ENCODE peak calls at places on chromosome 19, in nine cellular contexts. P, X, M, L, G, V, J, Z and Y are unnamed samples. For H3K36me3, the result is how much of the 10 kb centered on the place peaks cover.

GRCh38 chr19:48928164-48929005 is 5.1 kb upstream of the DHDH start:
- DNase-seq in Z (no peak), J (no peak), P (no peak), V (no peak), M (no peak), G (no peak), L (no peak), X (no peak), Y (no peak)

GRCh38 chr19:30150626-30151025 is 208.6 kb downstream of the URI1 start:
- DNase-seq in X (no peak), M (no peak), J (no peak), G (no peak), L (peak), Z (no peak), P (no peak), V (no peak), Y (no peak)

GRCh38 chr19:14158276-14159023 is 22.1 kb upstream of the ASF1B start:
- DNase-seq in L (no peak), V (no peak), Z (no peak), J (no peak), M (no peak), P (no peak), X (no peak), G (no peak), Y (no peak)

GRCh38 chr19:39916236-39916635 is 18.2 kb downstream of the FCGBP start:
- DNase-seq in L (no peak), M (no peak), J (no peak), V (no peak), P (no peak), X (no peak), Z (no peak), G (no peak), Y (no peak)

GRCh38 chr19:49502866-49503581 is 6.8 kb downstream of the RPS11 start:
- DNase-seq in L (peak), Z (peak), V (peak), M (peak), X (no peak), G (peak), J (no peak), P (peak), Y (peak)

GRCh38 chr19:24071078-24071477 is 15.9 kb upstream of the ZNF254 start:
- DNase-seq in P (no peak), X (no peak), Z (no peak), L (no peak), G (no peak), M (no peak), V (no peak), J (no peak), Y (no peak)

GRCh38 chr19:31064486-31064885 is 284.8 kb downstream of the TSHZ3 start:
- DNase-seq in X (no peak), L (no peak), P (no peak), M (no peak), J (no peak), Z (peak), G (no peak), V (no peak), Y (no peak)

GRCh38 chr19:15161028-15161984 is 39.5 kb downstream of the NOTCH3 start:
- DNase-seq in V (no peak), X (no peak), G (no peak), L (peak), P (no peak), Z (no peak), M (peak), J (no peak), Y (peak)

GRCh38 chr19:18939163-18939562 is 1.9 kb downstream of the HOMER3 start:
- DNase-seq in X (no peak), J (no peak), G (no peak), L (no peak), M (no peak), Z (no peak), P (no peak), V (no peak), Y (no peak)
- H3K4me3 ChIP-seq in X (no peak), J (no peak), G (no peak), L (peak), M (no peak), Z (no peak), P (no peak), V (no peak), Y (no peak)

GRCh38 chr19:20235156-20235555 is 68.1 kb downstream of the ZNF486 start:
- DNase-seq in M (no peak), V (no peak), X (no peak), L (no peak), Z (no peak), J (no peak), G (no peak), P (no peak), Y (no peak)
- H3K36me3 ChIP-seq in M (under half), V (under half), X (under half), L (under half), Z (under half), J (under half), G (under half), P (under half), Y (under half)

GRCh38 chr19:18002347-18002850 is 5.6 kb upstream of the ARRDC2 start:
- DNase-seq in P (no peak), X (no peak), G (no peak), V (peak), Z (no peak), M (no peak), J (no peak), L (no peak), Y (no peak)
- H3K4me3 ChIP-seq in P (peak), X (no peak), G (peak), V (peak), Z (no peak), M (peak), J (no peak), L (peak), Y (peak)

GRCh38 chr19:4496304-4496703 is 22.0 kb downstream of the PLIN4 start:
- DNase-seq in V (no peak), Z (no peak), X (no peak), M (no peak), L (no peak), P (no peak), J (no peak), G (no peak), Y (no peak)

GRCh38 chr19:4493929-4494690 is 22.0 kb downstream of the HDGFL2 start:
- DNase-seq in J (no peak), V (no peak), G (no peak), X (no peak), Z (no peak), P (no peak), L (no peak), M (no peak), Y (no peak)

GRCh38 chr19:4495471-4495870 is 22.8 kb downstream of the PLIN4 start:
- DNase-seq in V (no peak), X (no peak), M (no peak), L (no peak), Z (no peak), P (no peak), G (no peak), J (no peak), Y (no peak)

GRCh38 chr19:4493104-4493928 is 21.2 kb downstream of the HDGFL2 start:
- DNase-seq in G (no peak), V (no peak), Z (no peak), J (no peak), L (no peak), P (no peak), X (no peak), M (no peak), Y (no peak)

DNA sequence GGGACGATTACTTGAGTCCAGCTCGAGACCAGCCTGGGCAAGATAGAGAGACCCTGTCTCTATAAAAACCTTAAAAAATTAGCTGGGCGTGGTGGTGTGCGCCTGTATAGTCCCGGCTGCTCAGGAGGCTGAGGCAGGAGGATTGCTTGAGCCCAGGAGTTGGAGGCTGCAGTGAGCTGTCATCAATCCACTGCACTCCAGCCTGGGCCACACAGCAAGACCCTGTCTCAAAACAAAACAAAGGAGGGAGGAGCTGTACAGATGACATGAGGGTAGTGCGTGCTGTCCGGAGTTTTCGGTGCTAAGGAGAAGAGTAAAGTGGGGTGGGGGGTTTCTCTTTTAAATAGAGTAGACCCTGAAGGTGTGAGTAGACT is 22.6 kb downstream of the HDGFL2 start:
- DNase-seq in M (no peak), V (no peak), P (no peak), G (no peak), J (no peak), Z (no peak), X (no peak), L (no peak), Y (no peak)
- H3K36me3 ChIP-seq in M (under half), V (half or more), P (under half), G (under half), J (under half), Z (under half), X (half or more), L (under half), Y (half or more)

DNA sequence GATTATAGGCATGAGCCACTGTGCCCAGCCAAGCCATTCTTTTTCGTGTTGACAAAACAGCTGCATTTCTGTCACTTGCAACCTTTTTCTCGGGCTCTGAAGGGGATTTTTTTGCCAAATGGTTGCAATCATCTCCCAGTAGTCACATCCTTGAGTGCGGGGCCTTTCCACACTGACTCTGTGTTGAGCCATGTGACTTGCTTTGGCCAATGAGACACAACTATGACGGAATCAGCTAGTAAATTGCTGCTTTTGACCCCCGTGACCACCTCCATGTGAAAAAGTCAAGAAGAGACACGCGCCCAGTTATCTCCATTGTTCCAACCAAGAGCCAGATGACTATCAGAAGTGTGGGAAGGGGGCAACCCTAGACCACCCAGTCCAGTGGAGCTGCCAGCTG is 18.3 kb downstream of the NPHS1 start:
- DNase-seq in G (no peak), P (no peak), Z (no peak), L (no peak), M (no peak), J (no peak), X (no peak), V (no peak), Y (no peak)
- H3K4me3 ChIP-seq in G (no peak), P (no peak), Z (no peak), L (no peak), M (no peak), J (no peak), X (no peak), V (no peak), Y (no peak)

GRCh38 chr19:34386645-34387445 is 17.4 kb upstream of the PDCD2L start:
- DNase-seq in J (no peak), M (no peak), P (no peak), G (no peak), V (no peak), L (no peak), Z (no peak), X (no peak), Y (no peak)
- H3K36me3 ChIP-seq in J (under half), M (under half), P (half or more), G (under half), V (half or more), L (half or more), Z (half or more), X (half or more), Y (half or more)

DNA sequence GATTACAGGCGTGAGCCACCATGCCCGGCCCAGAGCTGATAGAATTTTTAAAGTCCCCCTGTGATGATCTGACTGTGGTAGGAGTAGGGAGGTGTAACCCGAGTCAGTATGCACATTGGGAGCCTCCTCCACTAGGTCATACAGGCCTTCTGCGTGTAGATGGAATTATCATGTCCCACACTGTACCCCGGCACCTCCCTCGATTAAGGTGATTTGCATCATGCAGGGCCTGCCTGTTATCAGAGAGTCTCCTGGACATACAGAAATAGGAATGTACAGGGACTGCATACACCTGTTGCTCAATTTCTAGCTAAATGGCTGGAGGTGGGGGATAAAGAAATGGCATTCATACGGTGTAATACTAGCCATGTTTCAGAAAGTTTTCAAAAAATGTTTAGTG is 922 bp upstream of the ERVK3-1 start:
- DNase-seq in G (no peak), L (no peak), P (no peak), Z (no peak), V (no peak), J (no peak), X (no peak), M (no peak), Y (no peak)
- H3K4me3 ChIP-seq in G (peak), L (peak), P (no peak), Z (peak), V (peak), J (no peak), X (no peak), M (no peak), Y (no peak)

DNA sequence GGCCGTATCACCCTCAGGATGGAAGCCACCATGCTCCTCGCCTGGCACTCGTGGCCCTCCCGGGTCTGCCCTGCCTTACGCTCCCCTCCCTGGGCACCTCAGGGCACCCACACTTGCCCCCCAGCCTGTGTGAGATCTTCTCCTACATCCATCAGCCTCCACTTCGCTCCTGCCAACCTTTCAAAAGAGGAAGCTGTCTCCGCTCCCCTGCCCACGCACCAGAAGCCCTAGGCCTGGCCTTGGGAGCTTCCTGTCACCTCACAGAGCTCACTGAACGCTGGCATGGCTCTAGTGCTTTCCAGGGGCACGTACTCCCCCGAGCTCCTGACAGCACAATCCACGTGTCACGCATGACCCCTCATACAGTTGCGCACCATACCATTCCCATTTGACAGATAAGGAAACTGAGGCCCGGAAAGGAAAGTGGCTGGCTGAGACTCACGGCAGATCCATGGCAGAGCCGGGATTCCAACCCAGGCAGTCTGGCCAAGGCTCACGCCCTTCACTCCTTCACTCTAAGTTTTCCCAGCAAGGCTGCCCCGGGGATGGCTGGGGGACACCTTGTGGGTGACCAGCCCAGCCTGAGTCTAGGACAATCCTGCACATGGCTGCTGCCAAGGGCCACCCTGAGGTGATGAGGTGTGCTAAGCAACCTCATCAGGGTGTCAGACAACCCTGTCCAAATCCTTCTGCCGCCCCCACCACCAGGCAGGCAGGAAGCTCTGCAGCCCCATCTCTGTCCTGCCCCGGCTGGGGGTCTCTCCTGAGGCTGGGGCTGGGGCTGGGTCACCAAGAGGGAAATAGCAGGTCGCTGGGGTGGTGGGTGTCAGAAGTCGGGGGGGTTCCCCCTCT is 19.3 kb downstream of the PPP1R12C start:
- DNase-seq in L (no peak), Z (no peak), G (no peak), V (no peak), J (no peak), P (no peak), X (no peak), M (peak), Y (no peak)
- H3K36me3 ChIP-seq in L (under half), Z (under half), G (under half), V (half or more), J (under half), P (under half), X (under half), M (under half), Y (under half)

GRCh38 chr19:4368128-4368820 is 24.9 kb downstream of the MPND start:
- DNase-seq in L (no peak), J (no peak), P (no peak), M (no peak), G (no peak), Z (no peak), V (no peak), X (no peak), Y (no peak)
- H3K4me3 ChIP-seq in L (no peak), J (no peak), P (no peak), M (no peak), G (no peak), Z (no peak), V (no peak), X (no peak), Y (no peak)

GRCh38 chr19:11453468-11454341 is 18.3 kb downstream of the PRKCSH start:
- DNase-seq in M (no peak), L (no peak), Z (no peak), P (peak), V (no peak), X (no peak), J (no peak), G (peak), Y (peak)

GRCh38 chr19:11457115-11457514 is 21.7 kb downstream of the PRKCSH start:
- DNase-seq in L (no peak), G (no peak), J (no peak), V (no peak), X (no peak), M (peak), P (no peak), Z (no peak), Y (no peak)

GRCh38 chr19:11458236-11458900 is 22.5 kb downstream of the ELAVL3 start:
- DNase-seq in P (no peak), G (no peak), X (no peak), J (no peak), M (no peak), V (no peak), Z (no peak), L (no peak), Y (no peak)

GRCh38 chr19:11457831-11458230 is 22.4 kb downstream of the PRKCSH start:
- DNase-seq in X (no peak), J (no peak), M (no peak), G (no peak), L (no peak), Z (no peak), P (no peak), V (no peak), Y (no peak)

GRCh38 chr19:11456659-11457058 is 21.2 kb downstream of the PRKCSH start:
- DNase-seq in G (no peak), J (no peak), P (no peak), V (no peak), Z (no peak), L (no peak), M (no peak), X (no peak), Y (no peak)
- H3K36me3 ChIP-seq in G (under half), J (under half), P (under half), V (under half), Z (under half), L (under half), M (under half), X (under half), Y (under half)